ENCODE peak calls at places on chromosomes 13 and 19, in five cellular contexts. One of them, this sample, is unnamed.

GRCh38 chr13:112510987-112511715 is 76.8 kb downstream of the TUBGCP3 start:
- DNase-seq in lung microvascular endothelial cell: no peak
- DNase-seq in iris pigment epithelial cell: no peak
- DNase-seq in Peyer's patch: no peak
- DNase-seq in left ventricle myocardium inferior: no peak
- DNase-seq in this sample: no peak

GRCh38 chr13:44437356-44438233 is 64.0 kb downstream of the SERP2 start:
- DNase-seq in iris pigment epithelial cell: peak
- DNase-seq in lung microvascular endothelial cell: peak
- DNase-seq in left ventricle myocardium inferior: no peak
- DNase-seq in Peyer's patch: no peak
- DNase-seq in this sample: no peak

GRCh38 chr19:11446652-11447301 is 11.3 kb downstream of the PRKCSH start:
- DNase-seq in iris pigment epithelial cell: no peak
- DNase-seq in Peyer's patch: peak
- DNase-seq in lung microvascular endothelial cell: peak
- DNase-seq in left ventricle myocardium inferior: peak
- DNase-seq in this sample: peak

GRCh38 chr19:3196064-3196932 is 10.6 kb downstream of the NCLN start:
- DNase-seq in lung microvascular endothelial cell: no peak
- DNase-seq in Peyer's patch: no peak
- DNase-seq in left ventricle myocardium inferior: no peak
- DNase-seq in iris pigment epithelial cell: no peak
- DNase-seq in this sample: no peak

GRCh38 chr13:99199541-99200432 is 867 bp upstream of the UBAC2 start:
- DNase-seq in left ventricle myocardium inferior: no peak
- DNase-seq in lung microvascular endothelial cell: peak
- DNase-seq in iris pigment epithelial cell: peak
- DNase-seq in Peyer's patch: no peak
- DNase-seq in this sample: peak

GRCh38 chr19:2064788-2065524 is 13.9 kb upstream of the MKNK2 start:
- DNase-seq in left ventricle myocardium inferior: peak
- DNase-seq in Peyer's patch: no peak
- DNase-seq in iris pigment epithelial cell: no peak
- DNase-seq in lung microvascular endothelial cell: no peak
- DNase-seq in this sample: peak

GRCh38 chr13:99332456-99332855 is 25.3 kb upstream of the GPR183 start:
- DNase-seq in Peyer's patch: peak
- DNase-seq in iris pigment epithelial cell: no peak
- DNase-seq in left ventricle myocardium inferior: no peak
- DNase-seq in lung microvascular endothelial cell: no peak
- DNase-seq in this sample: no peak

GRCh38 chr19:7224205-7224833 is 69.9 kb downstream of the INSR start:
- DNase-seq in lung microvascular endothelial cell: no peak
- DNase-seq in Peyer's patch: peak
- DNase-seq in iris pigment epithelial cell: peak
- DNase-seq in left ventricle myocardium inferior: no peak
- DNase-seq in this sample: peak

GRCh38 chr19:2475018-2475701 is 767 bp upstream of the GADD45B start:
- DNase-seq in iris pigment epithelial cell: peak
- DNase-seq in lung microvascular endothelial cell: peak
- DNase-seq in left ventricle myocardium inferior: peak
- DNase-seq in Peyer's patch: peak
- DNase-seq in this sample: peak

GRCh38 chr19:3565177-3565576 is 7.6 kb upstream of the HMG20B start:
- DNase-seq in Peyer's patch: no peak
- DNase-seq in lung microvascular endothelial cell: no peak
- DNase-seq in left ventricle myocardium inferior: no peak
- DNase-seq in iris pigment epithelial cell: peak
- DNase-seq in this sample: no peak

GRCh38 chr13:40363653-40364052 is 302.8 kb downstream of the FOXO1 start:
- DNase-seq in left ventricle myocardium inferior: no peak
- DNase-seq in Peyer's patch: no peak
- DNase-seq in iris pigment epithelial cell: no peak
- DNase-seq in lung microvascular endothelial cell: no peak
- DNase-seq in this sample: no peak

GRCh38 chr19:56927791-56928207 is 87.3 kb upstream of the PEG3 start:
- DNase-seq in Peyer's patch: no peak
- DNase-seq in iris pigment epithelial cell: no peak
- DNase-seq in left ventricle myocardium inferior: no peak
- DNase-seq in lung microvascular endothelial cell: no peak
- DNase-seq in this sample: no peak

GRCh38 chr13:41694902-41695301 is 237.6 kb downstream of the RGCC start:
- DNase-seq in left ventricle myocardium inferior: peak
- DNase-seq in iris pigment epithelial cell: peak
- DNase-seq in Peyer's patch: peak
- DNase-seq in lung microvascular endothelial cell: peak
- DNase-seq in this sample: peak

GRCh38 chr13:112928020-112928931 is 40.7 kb upstream of the MCF2L start:
- DNase-seq in iris pigment epithelial cell: no peak
- DNase-seq in left ventricle myocardium inferior: no peak
- DNase-seq in lung microvascular endothelial cell: no peak
- DNase-seq in Peyer's patch: no peak
- DNase-seq in this sample: no peak

GRCh38 chr13:51341232-51341631 is 1.7 kb downstream of the SERPINE3 start:
- DNase-seq in Peyer's patch: no peak
- DNase-seq in lung microvascular endothelial cell: no peak
- DNase-seq in left ventricle myocardium inferior: no peak
- DNase-seq in iris pigment epithelial cell: no peak
- DNase-seq in this sample: no peak

This sample was measured in colonic mucosa.